ENCODE peak calls at places on chromosomes 12 and 14, in four cellular contexts. U, Q, G and T are unnamed samples.

GRCh38 chr14:105107781-105108515 is 42.7 kb upstream of the GPR132 start:
- DNase-seq in U (no peak), Q (no peak), G (no peak), T (no peak)

GRCh38 chr14:53553221-53553620 is 400.1 kb upstream of the DDHD1 start:
- DNase-seq in U (no peak), Q (no peak), G (no peak), T (no peak)

GRCh38 chr12:7142809-7143465 is 12.8 kb downstream of the CLSTN3 start:
- DNase-seq in U (no peak), Q (no peak), G (no peak), T (peak; percentile 46)

GRCh38 chr12:106981781-106982180 is 5.2 kb downstream of the MTERF2 start:
- DNase-seq in U (no peak), Q (no peak), G (no peak), T (no peak)

GRCh38 chr14:103095210-103095778 is 769 bp downstream of the EXOC3L4 start:
- DNase-seq in U (no peak), Q (no peak), G (no peak), T (no peak)

GRCh38 chr14:100025111-100025510 is 40.1 kb upstream of the EVL start:
- DNase-seq in U (no peak), Q (peak; percentile 10), G (no peak), T (no peak)

GRCh38 chr12:47360771-47361388 is 281.1 kb upstream of the AMIGO2 start:
- DNase-seq in U (no peak), Q (no peak), G (no peak), T (peak; percentile 76)

GRCh38 chr12:94074216-94074969 is 74.0 kb upstream of the PLXNC1 start:
- DNase-seq in U (no peak), Q (no peak), G (peak; percentile 91), T (no peak)

GRCh38 chr12:51122844-51123243 is 39.4 kb upstream of the CSRNP2 start:
- DNase-seq in U (no peak), Q (no peak), G (no peak), T (no peak)

GRCh38 chr12:62730649-62731377 is 204.1 kb downstream of the PPM1H start:
- DNase-seq in U (no peak), Q (no peak), G (peak; percentile 45), T (no peak)

GRCh38 chr14:21087294-21088091 is 11.0 kb downstream of the ZNF219 start:
- DNase-seq in U (no peak), Q (peak; percentile 14), G (peak; percentile 95), T (no peak)

GRCh38 chr12:28237423-28237822 is 47.2 kb downstream of the CCDC91 start:
- DNase-seq in U (no peak), Q (no peak), G (no peak), T (no peak)

GRCh38 chr14:40218282-40218941 is 786.2 kb upstream of the FBXO33 start:
- DNase-seq in U (no peak), Q (no peak), G (no peak), T (no peak)

GRCh38 chr12:118345355-118345754 is 27.4 kb downstream of the TAOK3 start:
- DNase-seq in U (no peak), Q (no peak), G (no peak), T (no peak)

GRCh38 chr14:103562385-103563088 is at the start of the genes BAG5 and COA8:
- DNase-seq in U (peak; percentile 85), Q (peak; percentile 78), G (peak; percentile 80), T (peak; percentile 93)

GRCh38 chr14:35337074-35337556 is 44.9 kb downstream of the PSMA6 start:
- DNase-seq in U (no peak), Q (no peak), G (no peak), T (no peak)

GRCh38 chr12:83018063-83018462 is 331.4 kb downstream of the TMTC2 start:
- DNase-seq in U (no peak), Q (no peak), G (no peak), T (no peak)

GRCh38 chr14:26621807-26622560 is 24.2 kb upstream of the NOVA1 start:
- DNase-seq in U (no peak), Q (no peak), G (no peak), T (no peak)

GRCh38 chr14:54637270-54637669 is 70.3 kb downstream of the SAMD4A start:
- DNase-seq in U (no peak), Q (no peak), G (no peak), T (no peak)

GRCh38 chr14:105138021-105138541 is 30.5 kb downstream of the JAG2 start:
- DNase-seq in U (peak; percentile 13), Q (no peak), G (no peak), T (peak; percentile 44)

GRCh38 chr14:103522649-103523582 is at the start of gene CKB:
- DNase-seq in U (no peak), Q (no peak), G (peak; percentile 89), T (no peak)

GRCh38 chr14:50943943-50944646 is at the start of gene PYGL:
- DNase-seq in U (peak; percentile 29), Q (peak; percentile 15), G (no peak), T (peak; percentile 63)

GRCh38 chr14:23094666-23095195 is at the start of gene ACIN1:
- DNase-seq in U (peak; percentile 70), Q (peak; percentile 62), G (peak; percentile 91), T (peak; percentile 81)

GRCh38 chr12:121537814-121538698 is 42.8 kb downstream of the KDM2B start:
- DNase-seq in U (peak; percentile 43), Q (peak; percentile 18), G (no peak), T (peak; percentile 72)

GRCh38 chr12:52231305-52232232 is 1.5 kb upstream of the KRT7 start:
- DNase-seq in U (no peak), Q (no peak), G (no peak), T (no peak)

GRCh38 chr14:38366374-38366773 is 110.5 kb upstream of the CLEC14A start:
- DNase-seq in U (no peak), Q (no peak), G (no peak), T (no peak)

GRCh38 chr12:114412307-114412706 is 6.4 kb upstream of the TBX5 start:
- DNase-seq in U (no peak), Q (no peak), G (no peak), T (no peak)

GRCh38 chr12:94056419-94057158 is 91.8 kb upstream of the PLXNC1 start:
- DNase-seq in U (no peak), Q (no peak), G (no peak), T (no peak)

GRCh38 chr12:3218150-3218845 is 141.1 kb downstream of the TSPAN9 start:
- DNase-seq in U (no peak), Q (no peak), G (no peak), T (no peak)

GRCh38 chr14:59511916-59512530 is 27.7 kb downstream of the JKAMP start:
- DNase-seq in U (no peak), Q (no peak), G (peak; percentile 69), T (no peak)

GRCh38 chr12:6735448-6736191 is 11.8 kb downstream of the COPS7A start:
- DNase-seq in U (peak; percentile 33), Q (peak; percentile 18), G (peak; percentile 89), T (no peak)

GRCh38 chr14:99327050-99327449 is 55.1 kb upstream of the BCL11B start:
- DNase-seq in U (no peak), Q (no peak), G (no peak), T (no peak)

GRCh38 chr14:61891810-61892209 is 129.6 kb downstream of the SNAPC1 start:
- DNase-seq in U (no peak), Q (no peak), G (no peak), T (no peak)